ENCODE peak calls at places on chromosome 17, in four cellular contexts. G is HepG2, B is K562, I is GM12878. P is an unnamed sample.
A peak's percentile ranks its signal among the peaks of the same experiment; 100 is the strongest.

GRCh38 chr17:37762669-37763068 is 17.8 kb upstream of the HNF1B start:
- DNase-seq in G (no peak), B (no peak), I (no peak), P (no peak)

GRCh38 chr17:46175891-46176290 is 17.3 kb downstream of the KANSL1 start:
- DNase-seq in I (no peak), B (no peak), G (no peak), P (no peak)

GRCh38 chr17:3026125-3026855 is 37.1 kb downstream of the OR1D5 start:
- DNase-seq in B (no peak), G (no peak), I (no peak), P (no peak)

GRCh38 chr17:6480325-6480675 is 36.0 kb downstream of the PIMREG start:
- DNase-seq in I (no peak), G (no peak), B (no peak), P (peak; percentile 30)

GRCh38 chr17:42683407-42684031 is 1.2 kb downstream of the CNTNAP1 start:
- DNase-seq in B (no peak), I (no peak), G (no peak), P (peak; percentile 77)

GRCh38 chr17:5793899-5794298 is 209.6 kb upstream of the NLRP1 start:
- DNase-seq in B (no peak), G (no peak), I (no peak), P (peak; percentile 80)

GRCh38 chr17:19404264-19404663 is 6.8 kb upstream of the RNF112 start:
- DNase-seq in G (no peak), B (no peak), I (no peak), P (no peak)

GRCh38 chr17:76452646-76453430 is at the start of gene UBE2O:
- DNase-seq in G (peak; percentile 83), B (peak; percentile 97), I (no peak), P (peak; percentile 99)

GRCh38 chr17:21345236-21345635 is 30.9 kb upstream of the KCNJ12 start:
- DNase-seq in G (no peak), I (no peak), B (no peak), P (no peak)

GRCh38 chr17:39147221-39148185 is 3.9 kb downstream of the PLXDC1 start:
- DNase-seq in G (no peak), I (no peak), B (no peak), P (no peak)

GRCh38 chr17:36498560-36499300 is 12.2 kb downstream of the ZNHIT3 start:
- DNase-seq in B (peak; percentile 8), I (no peak), G (no peak), P (no peak)

GRCh38 chr17:41738801-41739112 is 4.3 kb upstream of the HAP1 start:
- DNase-seq in B (no peak), G (no peak), I (no peak), P (no peak)

GRCh38 chr17:14098246-14098645 is 28.9 kb downstream of the COX10 start:
- DNase-seq in G (no peak), I (no peak), B (no peak), P (peak; percentile 21)

GRCh38 chr17:62802531-62803205 is 5.4 kb downstream of the MARCHF10 start:
- DNase-seq in I (no peak), B (no peak), G (no peak), P (no peak)

GRCh38 chr17:80566054-80566400 is 21.4 kb downstream of the RPTOR start:
- DNase-seq in G (no peak), B (no peak), I (no peak), P (no peak)

GRCh38 chr17:62804025-62804424 is 4.1 kb downstream of the MARCHF10 start:
- DNase-seq in G (no peak), B (no peak), I (no peak), P (no peak)

GRCh38 chr17:76657505-76658386 is 14.2 kb upstream of the ST6GALNAC1 start:
- DNase-seq in G (no peak), I (no peak), B (no peak), P (no peak)

GRCh38 chr17:14815079-14815478 is 450.0 kb downstream of the PMP22 start:
- DNase-seq in I (no peak), G (no peak), B (no peak), P (no peak)

GRCh38 chr17:60554377-60554788 is 28.3 kb upstream of the APPBP2 start:
- DNase-seq in B (no peak), G (no peak), I (no peak), P (no peak)

GRCh38 chr17:12918132-12918531 is 99.7 kb downstream of the ELAC2 start:
- DNase-seq in B (no peak), I (no peak), G (no peak), P (no peak)

GRCh38 chr17:67942810-67943209 is 53.5 kb downstream of the C17orf58 start:
- DNase-seq in B (peak; percentile 39), G (no peak), I (no peak), P (peak; percentile 46)

GRCh38 chr17:4499431-4500187 is 928 bp downstream of the SPNS2 start:
- DNase-seq in I (no peak), G (no peak), B (peak; percentile 39), P (peak; percentile 66)

GRCh38 chr17:80053102-80053501 is 16.7 kb downstream of the CCDC40 start:
- DNase-seq in I (no peak), B (no peak), G (no peak), P (no peak)

GRCh38 chr17:68450391-68450790 is 6.9 kb downstream of the WIPI1 start:
- DNase-seq in B (no peak), I (no peak), G (no peak), P (no peak)

GRCh38 chr17:4566785-4567184 is 6.4 kb upstream of the GGT6 start:
- DNase-seq in I (no peak), G (peak; percentile 69), B (peak; percentile 59), P (peak; percentile 94)

GRCh38 chr17:15260376-15261062 is 4.6 kb downstream of the PMP22 start:
- DNase-seq in G (peak; percentile 35), B (peak; percentile 80), I (no peak), P (peak; percentile 89)

GRCh38 chr17:48678141-48678971 is 44.0 kb downstream of the PRAC1 start:
- DNase-seq in I (peak; percentile 9), G (peak; percentile 48), B (peak; percentile 86), P (peak; percentile 91)

GRCh38 chr17:202501-202951 is 21.1 kb upstream of the DOC2B start:
- DNase-seq in G (no peak), B (no peak), I (no peak), P (no peak)

GRCh38 chr17:28327709-28328108 is 7.6 kb downstream of the IFT20 start:
- DNase-seq in G (no peak), I (no peak), B (no peak), P (no peak)

GRCh38 chr17:30021708-30022317 is 80.4 kb downstream of the EFCAB5 start:
- DNase-seq in I (no peak), B (peak; percentile 41), G (peak; percentile 34), P (peak; percentile 69)
- TF ChIP-seq JUNB in I (no peak), B (no peak), G (no peak), P (no peak)

GRCh38 chr17:50943575-50943933 is 77.4 kb upstream of the TOB1 start:
- DNase-seq in B (no peak), G (no peak), I (no peak), P (no peak)

GRCh38 chr17:50945779-50946222 is 79.6 kb upstream of the TOB1 start:
- DNase-seq in G (no peak), I (no peak), B (no peak), P (no peak)

GRCh38 chr17:50946223-50946890 is 80.2 kb upstream of the TOB1 start:
- DNase-seq in I (no peak), G (no peak), B (no peak), P (no peak)

GRCh38 chr17:50944902-50945720 is 79.0 kb upstream of the TOB1 start:
- DNase-seq in B (no peak), I (no peak), G (no peak), P (peak; percentile 37)

DNA sequence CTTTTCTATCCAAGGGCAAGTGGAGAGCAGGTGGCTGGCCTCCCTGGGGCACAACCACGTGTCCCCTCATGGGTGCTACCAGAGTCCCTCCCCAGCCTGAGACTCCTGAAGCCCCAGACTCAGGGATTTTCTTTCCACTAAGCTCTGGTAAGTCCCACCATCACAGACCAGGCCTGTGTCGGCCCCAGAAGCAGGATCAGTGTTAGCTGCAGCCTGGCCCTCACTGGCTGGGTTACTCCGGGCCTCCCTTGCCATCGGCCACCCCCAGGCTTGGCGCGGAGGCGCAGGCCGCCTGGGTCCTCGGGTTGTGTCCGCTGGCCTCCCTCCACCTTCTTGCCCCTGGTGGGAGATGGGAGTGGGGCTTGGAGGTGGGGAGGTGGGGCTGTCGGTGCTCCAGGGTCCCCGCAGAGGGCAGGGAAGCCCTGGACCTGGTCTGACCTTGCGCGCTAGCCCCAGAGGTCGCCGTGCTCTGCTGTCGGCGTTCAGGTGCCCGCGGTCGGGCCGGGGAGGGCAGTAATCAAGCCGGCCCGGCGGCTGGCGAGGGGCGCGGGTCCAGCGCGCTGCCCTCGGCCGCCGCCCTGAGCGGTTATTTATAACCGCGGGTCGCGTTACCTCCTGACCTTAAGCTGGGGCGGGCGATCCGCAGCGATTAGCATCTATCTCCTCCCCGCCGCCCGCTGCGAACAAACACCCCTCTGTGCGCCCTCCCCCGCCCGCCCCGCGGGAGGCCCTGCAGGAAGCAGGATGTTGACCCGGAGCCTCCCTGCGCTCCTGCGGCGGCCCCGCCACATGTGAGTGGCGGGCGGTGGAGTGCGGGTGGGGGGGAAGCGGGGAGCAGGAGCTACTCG is 78.1 kb upstream of the TOB1 start:
- DNase-seq in G (peak; percentile 97), I (no peak), B (peak; percentile 96), P (peak; percentile 74)
- TF ChIP-seq POLR2AphosphoS5 in G (peak; percentile 98), I (no peak), B (peak; percentile 56), P (peak; percentile 16)

DNA sequence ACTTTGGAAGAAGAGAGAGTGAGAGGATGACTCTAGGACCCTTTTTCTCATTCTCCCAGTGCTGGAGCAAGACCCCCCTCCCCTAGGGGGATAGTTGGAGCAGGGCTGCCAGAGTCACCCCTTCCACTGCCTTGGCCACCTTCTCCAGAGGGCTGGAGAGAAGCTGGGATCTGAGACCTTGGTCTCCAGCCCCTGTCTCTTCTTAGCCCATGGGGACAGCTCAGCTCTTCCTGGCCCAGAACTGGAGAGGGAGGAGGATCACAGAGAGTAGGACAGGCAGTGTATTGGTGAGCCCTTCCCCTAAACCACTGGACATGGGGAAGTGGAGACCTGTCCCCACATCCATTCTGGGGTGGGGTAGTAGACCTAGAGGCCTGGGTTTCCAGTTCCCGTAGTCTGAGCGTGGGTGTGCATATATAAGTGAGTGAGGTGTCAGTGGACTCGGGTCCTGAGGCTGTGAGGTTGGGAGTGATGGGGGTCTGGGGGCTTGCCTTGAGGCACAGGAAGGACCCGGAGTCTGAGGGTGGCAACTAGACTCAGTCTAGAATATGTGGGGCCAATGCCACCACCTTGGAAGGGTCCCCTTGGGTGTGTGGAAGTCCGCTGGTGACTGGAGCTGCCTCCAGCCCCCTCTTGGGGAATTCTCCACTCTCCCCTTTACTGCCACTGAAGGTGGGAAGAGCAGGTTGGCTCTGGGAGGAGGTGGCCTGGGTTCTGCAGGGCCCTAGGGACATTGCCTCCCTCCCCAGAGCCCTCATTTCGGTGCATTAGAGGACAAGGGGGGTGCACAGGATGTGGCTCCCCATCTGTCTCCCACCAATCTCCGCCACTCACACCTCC is 20.0 kb downstream of the GJD3 start:
- DNase-seq in B (no peak), G (no peak), I (no peak), P (no peak)
- H3K4me1 ChIP-seq in B (peaks cover 50% of the 10 kb centered on the region), G (peaks cover 76% of the 10 kb centered on the region), I (peaks cover 46% of the 10 kb centered on the region), P (peaks cover 67% of the 10 kb centered on the region)

GRCh38 chr17:34156741-34157589 is 98.1 kb upstream of the CCL2 start:
- DNase-seq in B (no peak), G (no peak), I (no peak), P (no peak)
- TF ChIP-seq JUNB in B (no peak), G (no peak), I (no peak), P (no peak)

DNA sequence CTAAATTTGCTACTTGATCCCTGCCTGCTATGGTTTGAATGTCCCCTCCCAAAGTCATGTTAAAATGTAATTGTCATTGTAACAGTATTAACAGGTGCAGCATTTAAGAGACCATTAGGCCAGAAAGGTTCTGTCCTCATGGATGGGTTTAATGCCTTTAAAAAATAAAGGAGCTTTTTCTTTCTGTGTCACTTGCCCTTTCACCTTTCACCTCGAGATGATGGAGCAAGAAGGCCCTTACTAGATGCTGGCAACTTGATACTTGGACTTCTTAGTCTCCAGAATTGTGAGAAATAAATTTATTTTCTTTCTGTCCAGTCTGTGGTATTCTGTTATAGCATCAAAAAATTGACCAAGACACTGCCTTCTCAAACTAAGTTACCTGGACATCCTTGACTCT is 98.5 kb downstream of the BRIP1 start:
- DNase-seq in B (no peak), I (no peak), G (no peak), P (peak; percentile 17)
- TF ChIP-seq POLR2AphosphoS5 in B (no peak), I (no peak), G (no peak), P (no peak)

P was measured in GM23338.